ENCODE peak calls at places on chromosome X, in seven cellular contexts. P is GM23248, Z is astrocyte, B is HCT116, L is endothelial cell of umbilical vein, E is A673, U is PC-3. M is an unnamed sample.

GRCh38 chrX:41588271-41588670 is 100.5 kb upstream of the GPR34 start:
- DNase-seq in P (no peak), Z (no peak), B (no peak), L (no peak), E (no peak), U (no peak), M (no peak)

GRCh38 chrX:83469551-83469950 is 38.5 kb upstream of the POU3F4 start:
- DNase-seq in P (peak; percentile 10), Z (peak; percentile 0), B (no peak), L (no peak), E (peak; percentile 31), U (peak; percentile 49), M (no peak)

GRCh38 chrX:68750316-68750715 is 78.5 kb upstream of the EFNB1 start:
- DNase-seq in P (no peak), Z (no peak), B (no peak), L (no peak), E (no peak), U (no peak), M (no peak)

GRCh38 chrX:14694631-14695030 is 165.3 kb downstream of the GLRA2 start:
- DNase-seq in P (peak; percentile 45), Z (peak; percentile 83), B (no peak), L (no peak), E (no peak), U (peak; percentile 65), M (peak; percentile 2)

GRCh38 chrX:22246620-22247019 is 26.1 kb upstream of the CBLL2 start:
- DNase-seq in P (peak; percentile 67), Z (peak; percentile 79), B (no peak), L (no peak), E (no peak), U (no peak), M (peak; percentile 2)

GRCh38 chrX:39477438-39478120 is 620.2 kb downstream of the BCOR start:
- DNase-seq in P (no peak), Z (peak; percentile 11), B (no peak), L (peak; percentile 2), E (no peak), U (peak; percentile 37), M (peak; percentile 13)

GRCh38 chrX:9534686-9535085 is 69.8 kb downstream of the TBL1X start:
- DNase-seq in P (peak; percentile 51), Z (peak; percentile 50), B (no peak), L (no peak), E (peak; percentile 39), U (no peak), M (peak; percentile 63)

GRCh38 chrX:140697618-140698017 is 11.9 kb upstream of the LINC00632 start:
- DNase-seq in P (peak; percentile 4), Z (no peak), B (no peak), L (no peak), E (no peak), U (peak; percentile 22), M (no peak)

GRCh38 chrX:107713205-107714195 is 62.1 kb downstream of the TSC22D3 start:
- DNase-seq in P (peak; percentile 35), Z (no peak), B (no peak), L (no peak), E (no peak), U (no peak), M (no peak)

GRCh38 chrX:133415276-133416105 is at the start of gene GPC4:
- DNase-seq in P (peak; percentile 57), Z (peak; percentile 38), B (peak; percentile 57), L (no peak), E (peak; percentile 81), U (peak; percentile 76), M (peak; percentile 54)

DNA sequence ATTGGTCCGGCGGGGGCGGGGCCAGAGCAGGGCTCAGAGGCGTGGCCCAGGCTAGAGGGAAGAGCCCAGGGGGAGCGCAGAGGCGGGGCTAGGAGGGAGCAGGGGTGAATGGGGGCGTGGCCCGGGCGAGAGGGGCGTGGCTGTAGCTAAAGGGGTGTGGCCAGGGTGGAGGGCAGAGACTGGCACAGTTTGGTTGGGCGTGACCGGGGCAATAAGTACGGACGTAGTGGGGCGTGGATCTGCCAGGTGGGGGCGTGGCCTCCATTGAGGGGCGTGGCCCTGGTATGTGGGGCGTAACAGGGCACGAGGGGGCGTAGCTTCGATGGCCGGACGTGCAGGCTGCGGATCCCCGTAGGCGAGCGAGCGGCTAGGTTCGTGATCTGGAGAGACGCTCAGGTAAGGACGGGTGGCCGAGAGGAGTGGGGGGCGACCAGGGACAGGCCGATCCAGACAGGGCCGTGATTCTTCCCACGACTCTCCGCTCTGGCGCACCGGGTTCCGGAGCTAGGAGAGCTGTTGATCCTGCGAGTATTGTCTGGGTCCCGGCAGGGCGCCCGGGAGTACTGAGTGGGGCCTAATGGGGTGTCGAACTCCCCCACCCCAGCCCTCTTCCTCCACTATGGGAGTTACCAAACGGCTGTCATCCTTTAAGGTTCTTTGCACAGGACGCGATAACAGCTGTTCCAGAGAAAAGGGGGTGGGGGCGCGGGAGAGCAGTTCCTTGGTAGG is at the start of gene CA5B:
- DNase-seq in P (peak; percentile 88), Z (peak; percentile 63), B (peak; percentile 68), L (peak; percentile 94), E (peak; percentile 89), U (peak; percentile 94), M (peak; percentile 83)
- TF ChIP-seq EZH2 in P (no peak), Z (no peak), B (no peak), L (no peak), E (no peak), U (no peak), M (no peak)

GRCh38 chrX:44235534-44235933 is 107.9 kb downstream of the EFHC2 start:
- DNase-seq in P (no peak), Z (no peak), B (no peak), L (no peak), E (no peak), U (no peak), M (no peak)
- H3K27ac ChIP-seq in P (no peak overlapping the region), Z (no peak overlapping the region), B (no peak overlapping the region), L (no peak overlapping the region), E (no peak overlapping the region), U (no peak overlapping the region), M (no peak overlapping the region)

DNA sequence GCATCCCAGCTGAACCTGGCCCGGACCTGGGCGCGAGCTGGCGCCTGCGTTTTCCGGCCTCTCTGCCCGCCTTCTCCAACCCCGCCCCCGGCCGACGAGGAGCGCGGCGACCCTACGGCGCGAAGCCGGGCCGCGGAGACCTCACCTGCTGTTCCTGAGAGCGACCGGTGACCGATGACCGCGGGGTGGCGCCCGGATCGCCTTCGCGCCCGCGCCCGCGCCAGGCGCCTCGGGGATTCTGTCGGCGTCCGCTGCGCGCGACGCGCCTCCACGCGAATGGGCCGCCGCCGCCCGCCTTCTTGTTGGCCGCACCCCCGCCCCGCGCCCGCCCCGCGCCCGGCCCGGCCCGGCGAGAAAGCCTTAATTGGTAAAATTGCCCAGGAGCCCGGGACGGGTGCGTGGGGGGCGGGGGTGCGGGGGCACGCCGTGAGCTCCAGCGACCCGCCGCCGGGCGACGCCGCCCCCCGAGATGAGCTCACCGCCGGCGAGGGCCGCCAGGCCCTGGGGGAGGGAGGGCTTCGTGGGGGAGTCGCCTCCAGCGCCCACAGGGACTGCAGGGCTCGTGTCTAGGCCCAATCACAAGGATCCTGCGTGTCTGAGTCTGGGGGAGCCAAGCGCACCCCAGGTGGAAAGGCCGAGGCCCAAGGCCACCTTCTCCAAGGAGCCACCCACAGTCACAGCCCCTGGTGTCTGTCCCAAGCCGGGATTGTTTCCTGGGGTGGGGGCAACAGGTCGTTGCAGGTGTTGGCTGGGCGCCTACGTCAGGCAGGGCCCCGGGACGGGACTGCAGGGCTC is at the start of gene FLNA:
- DNase-seq in P (peak; percentile 51), Z (no peak), B (no peak), L (no peak), E (no peak), U (peak; percentile 48), M (no peak)
- H3K4me1 ChIP-seq in P (peaks cover 7% of the 10 kb centered on the region), Z (peaks cover 10% of the 10 kb centered on the region), B (peaks cover 54% of the 10 kb centered on the region), L (peaks cover 23% of the 10 kb centered on the region), E (peaks cover 16% of the 10 kb centered on the region), U (peaks cover 27% of the 10 kb centered on the region), M (no peaks in the 10 kb centered on the region)

DNA sequence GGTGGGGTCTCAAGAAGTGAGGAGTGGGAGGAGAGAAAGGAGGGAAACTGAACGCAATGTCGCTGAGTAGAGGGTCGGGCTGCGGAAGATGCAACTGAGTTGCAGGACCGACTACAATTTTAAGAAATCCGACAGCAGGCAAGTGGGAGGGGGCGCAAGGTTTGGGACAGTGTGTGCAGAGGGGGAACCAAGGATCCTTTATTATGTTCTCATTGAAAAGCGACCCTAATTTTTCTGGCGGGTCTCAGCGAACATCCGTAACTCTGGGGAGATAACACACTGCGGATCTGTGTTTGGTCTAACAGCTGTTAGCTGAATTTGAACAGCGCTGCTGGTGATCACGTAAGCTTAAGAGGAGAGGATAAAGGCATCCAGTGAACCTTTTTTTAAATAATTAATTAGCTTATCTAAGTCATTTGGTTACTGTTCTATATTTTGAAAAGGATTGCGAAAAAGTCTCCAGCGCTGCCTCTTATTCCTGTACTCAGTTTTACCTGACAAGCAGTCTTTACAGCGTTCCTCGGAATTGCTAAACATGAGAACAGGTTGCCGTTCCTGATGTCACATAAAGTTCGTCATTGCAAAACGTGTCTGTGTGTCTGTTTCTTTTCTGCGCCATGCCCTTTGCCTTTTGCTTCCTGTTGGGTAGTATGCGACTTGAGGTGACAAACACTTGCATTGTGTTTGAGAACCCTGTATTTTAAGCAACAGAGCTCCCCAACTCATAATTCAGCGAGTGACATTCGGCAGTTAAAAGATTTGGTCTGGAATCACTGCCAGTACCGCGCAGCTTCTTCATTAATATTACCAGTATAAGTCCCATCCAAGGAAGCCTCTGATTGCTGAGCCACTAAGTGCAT is 1.3 kb downstream of the HTR2C start:
- DNase-seq in P (no peak), Z (no peak), B (no peak), L (no peak), E (no peak), U (no peak), M (no peak)
- TF ChIP-seq EZH2 in P (peak; percentile 44), Z (no peak), B (no peak), L (peak; percentile 10), E (peak; percentile 82), U (no peak), M (no peak)

DNA sequence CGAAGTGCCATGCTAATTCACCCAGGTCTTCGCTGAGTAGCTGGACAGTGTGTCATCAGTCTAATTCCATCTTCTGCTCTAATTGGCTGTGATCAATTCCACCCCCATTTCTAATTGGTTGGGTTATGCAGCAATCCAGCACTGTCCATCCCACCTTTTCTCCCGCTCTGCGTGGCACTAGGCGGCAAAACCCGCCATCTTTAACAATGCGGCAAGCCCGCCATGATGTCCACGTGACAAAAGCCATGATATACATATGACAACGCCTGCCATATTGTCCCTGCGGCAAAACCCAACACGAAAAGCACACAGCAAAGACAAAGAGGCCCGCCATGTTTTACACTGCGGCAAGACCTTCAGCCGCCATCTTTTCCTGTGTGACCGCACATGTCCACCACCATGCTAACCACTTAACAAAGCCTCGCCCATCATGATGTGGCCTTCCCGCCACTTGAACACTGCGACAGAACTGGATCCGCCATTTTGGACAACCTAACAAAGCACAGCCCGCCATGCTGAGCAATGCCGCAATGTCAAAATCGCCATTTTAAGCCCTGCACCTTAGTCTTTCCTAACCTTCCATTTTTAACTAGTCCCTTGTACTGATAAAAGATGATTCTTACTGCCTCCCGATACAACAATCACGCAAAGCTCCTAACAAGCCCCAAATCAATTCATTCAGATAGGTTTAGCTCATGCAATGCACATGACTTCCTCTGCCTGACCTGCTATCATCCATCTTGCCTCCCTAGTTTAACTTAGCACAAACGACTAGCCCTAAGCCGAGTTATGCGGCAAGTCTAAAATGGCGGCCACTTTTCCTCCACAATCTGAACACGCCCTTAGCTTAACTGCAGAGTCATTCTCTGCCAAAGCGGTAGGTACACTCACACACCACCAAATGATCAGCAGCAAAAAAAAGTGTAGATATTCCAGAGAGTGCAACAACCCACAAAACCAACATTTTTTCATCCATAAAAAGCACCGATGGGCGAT is 288.3 kb downstream of the CHIC1 start:
- DNase-seq in P (no peak), Z (peak; percentile 93), B (no peak), L (no peak), E (peak; percentile 94), U (no peak), M (peak; percentile 95)
- H3K27ac ChIP-seq in P (no peak overlapping the region), Z (no peak overlapping the region), B (no peak overlapping the region), L (no peak overlapping the region), E (peak overlapping the region; percentile 95), U (no peak overlapping the region), M (peak overlapping the region; percentile 90)